ENCODE peak calls at places on chromosomes 12 and 14, in ten cellular contexts. K, V, F, M, W, S, U, B, J and Y are unnamed samples.
A peak's percentile ranks its signal among the peaks of the same experiment; 100 is the strongest.

GRCh38 chr12:29609431-29610215 is 112.1 kb upstream of the OVCH1 start:
- DNase-seq in J (no peak), S (no peak), B (no peak), U (no peak), M (no peak), W (no peak), F (no peak), V (no peak), K (no peak), Y (no peak)

GRCh38 chr12:14471497-14471896 is 96.2 kb downstream of the PLBD1 start:
- DNase-seq in M (no peak), U (no peak), W (no peak), B (no peak), F (no peak), V (no peak), S (no peak), J (no peak), K (no peak), Y (no peak)

GRCh38 chr12:24838531-24838950 is 110.4 kb downstream of the BCAT1 start:
- DNase-seq in M (no peak), B (no peak), S (peak; percentile 91), J (peak; percentile 91), F (no peak), U (peak; percentile 83), W (peak; percentile 42), K (peak; percentile 84), V (no peak), Y (no peak)

GRCh38 chr14:58733451-58734208 is 95.9 kb downstream of the DACT1 start:
- DNase-seq in J (peak; percentile 40), M (no peak), K (peak; percentile 25), S (no peak), F (no peak), U (no peak), V (no peak), W (no peak), B (no peak), Y (no peak)

GRCh38 chr12:100706029-100706428 is 88.5 kb upstream of the ANO4 start:
- DNase-seq in M (no peak), U (peak; percentile 78), J (no peak), V (no peak), K (no peak), W (no peak), S (peak; percentile 75), F (no peak), B (no peak), Y (no peak)

GRCh38 chr12:56716933-56717880 is 7.9 kb downstream of the NACA start:
- DNase-seq in B (no peak), S (no peak), F (no peak), W (no peak), K (no peak), M (no peak), V (no peak), J (no peak), U (no peak), Y (no peak)

GRCh38 chr12:42140901-42141300 is 3.8 kb downstream of the GXYLT1 start:
- DNase-seq in W (no peak), B (no peak), F (no peak), S (peak; percentile 57), K (no peak), V (no peak), M (no peak), J (no peak), U (peak; percentile 45), Y (no peak)

GRCh38 chr12:91178139-91178561 is 4.5 kb downstream of the DCN start:
- DNase-seq in M (no peak), U (peak; percentile 68), W (no peak), J (no peak), B (no peak), K (no peak), S (peak; percentile 63), F (no peak), V (no peak), Y (no peak)

GRCh38 chr14:53921027-53921426 is 35.6 kb downstream of the BMP4 start:
- DNase-seq in K (no peak), M (no peak), U (no peak), V (no peak), S (no peak), J (no peak), B (no peak), F (no peak), W (no peak), Y (no peak)

GRCh38 chr12:112822056-112822455 is 30.5 kb downstream of the RPH3A start:
- DNase-seq in S (no peak), W (peak; percentile 67), J (no peak), M (peak; percentile 29), B (peak; percentile 30), V (no peak), K (no peak), U (no peak), F (no peak), Y (no peak)

DNA sequence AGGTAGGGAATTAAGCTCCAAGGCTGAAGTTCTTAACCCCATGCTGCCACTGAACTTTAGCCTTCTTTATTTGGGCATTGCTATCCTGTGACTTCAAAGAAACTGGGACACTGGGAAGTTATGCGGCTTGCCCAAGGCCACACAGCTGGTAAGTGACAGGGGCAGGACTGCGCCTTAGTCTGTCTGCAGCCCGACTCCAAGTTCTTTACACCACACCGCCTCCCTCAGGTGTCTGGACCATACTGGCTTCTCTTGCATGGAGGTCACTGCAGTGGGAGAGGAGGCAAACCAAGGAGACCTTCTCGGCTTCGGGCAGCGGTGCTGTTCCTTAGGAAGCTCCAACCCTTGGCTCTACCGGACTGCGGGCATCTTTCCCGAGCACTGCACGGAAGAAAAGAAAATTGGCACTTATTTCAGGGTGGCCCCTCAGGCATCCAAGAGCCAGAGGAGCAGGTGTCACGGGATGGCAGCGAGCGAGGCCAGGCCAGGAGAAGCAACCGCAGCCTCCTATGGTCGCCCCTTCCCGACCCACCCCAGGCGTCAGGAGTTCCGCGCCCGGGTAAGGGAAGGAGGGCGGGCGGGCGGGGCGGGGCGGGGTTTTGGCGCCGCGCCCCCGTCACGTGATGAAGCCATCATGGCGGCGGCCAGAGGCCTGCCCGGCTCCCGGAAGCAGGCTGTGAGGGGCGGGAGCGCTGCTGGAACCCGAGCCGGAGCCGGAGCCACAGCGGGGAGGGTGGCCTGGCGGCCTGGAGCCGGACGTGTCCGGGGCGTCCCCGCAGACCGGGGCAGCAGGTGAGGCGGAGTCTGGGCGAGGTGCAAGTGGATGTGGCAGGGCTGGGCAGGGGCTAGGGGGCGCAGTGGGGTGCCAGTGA is 16.4 kb upstream of the ESPL1 start:
- DNase-seq in W (peak; percentile 97), B (peak; percentile 95), J (peak; percentile 85), S (peak; percentile 89), M (peak; percentile 86), U (peak; percentile 74), V (peak; percentile 28), K (peak; percentile 24), F (peak; percentile 76), Y (peak; percentile 92)
- TF ChIP-seq CTCF in W (peak; percentile 59), B (peak; percentile 55), J (peak; percentile 39), S (peak; percentile 42), M (no peak), U (peak; percentile 45), V (peak; percentile 40), K (peak; percentile 52), F (no peak), Y (peak; percentile 77)

GRCh38 chr14:104730504-104730903 is 6.5 kb downstream of the ADSS1 start:
- DNase-seq in J (no peak), U (no peak), M (no peak), B (no peak), W (no peak), F (no peak), K (no peak), V (no peak), S (no peak), Y (no peak)

GRCh38 chr14:104729835-104730181 is 5.8 kb downstream of the ADSS1 start:
- DNase-seq in F (no peak), S (no peak), K (no peak), B (no peak), M (no peak), V (no peak), U (no peak), W (no peak), J (no peak), Y (no peak)

GRCh38 chr14:104732355-104732804 is 8.4 kb downstream of the ADSS1 start:
- DNase-seq in F (no peak), W (no peak), U (no peak), S (no peak), V (no peak), J (no peak), K (no peak), M (no peak), B (no peak), Y (no peak)

GRCh38 chr14:104731925-104732294 is 7.9 kb downstream of the ADSS1 start:
- DNase-seq in J (no peak), K (no peak), M (no peak), W (no peak), S (no peak), U (no peak), V (no peak), F (no peak), B (no peak), Y (no peak)

DNA sequence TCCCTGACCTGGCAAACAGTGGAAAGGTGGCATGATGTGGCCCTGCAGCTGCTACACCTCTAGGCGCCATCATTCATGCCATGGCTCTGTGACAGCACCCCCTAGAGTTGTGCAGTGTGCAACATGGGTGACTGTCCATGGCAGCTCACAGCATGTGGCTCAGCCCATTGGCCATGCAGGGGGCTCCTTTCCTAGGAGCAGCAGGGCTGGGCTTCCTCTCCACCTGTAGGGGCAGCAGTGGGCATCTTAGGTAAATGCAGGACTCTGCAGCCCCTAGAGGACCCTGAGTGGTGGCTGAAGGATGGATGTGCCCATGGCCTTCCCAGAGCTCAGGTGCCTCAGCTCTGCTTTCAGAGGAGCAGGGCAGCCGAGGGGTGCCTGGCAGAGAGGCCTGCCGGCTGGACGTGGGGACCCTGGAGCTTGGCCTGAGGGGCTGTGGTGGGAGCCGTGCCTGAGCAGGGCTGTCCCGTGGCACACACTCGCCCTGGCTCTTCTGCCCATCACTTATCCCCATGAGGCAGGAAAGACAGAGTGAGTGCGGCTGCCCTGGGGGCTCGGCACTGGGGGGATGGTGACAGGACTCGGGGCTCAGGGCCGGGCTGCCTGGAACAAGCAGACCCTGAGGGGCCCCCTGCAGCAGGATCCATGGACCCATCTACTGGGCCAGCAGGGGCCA is 7.4 kb downstream of the ADSS1 start:
- DNase-seq in F (no peak), U (no peak), M (peak; percentile 54), W (peak; percentile 75), K (no peak), J (no peak), S (no peak), V (no peak), B (peak; percentile 76), Y (peak; percentile 71)
- TF ChIP-seq CTCF in F (peak; percentile 15), U (peak; percentile 55), M (peak; percentile 41), W (peak; percentile 46), K (peak; percentile 40), J (peak; percentile 31), S (peak; percentile 54), V (no peak), B (peak; percentile 74), Y (peak; percentile 72)

GRCh38 chr14:79543966-79544365 is 667.3 kb downstream of the DIO2 start:
- DNase-seq in U (peak; percentile 82), K (no peak), J (peak; percentile 31), M (peak; percentile 38), W (peak; percentile 1), S (peak; percentile 44), B (peak; percentile 47), F (peak; percentile 31), V (no peak), Y (peak; percentile 22)
- TF ChIP-seq CTCF in U (peak; percentile 69), K (peak; percentile 13), J (peak; percentile 31), M (peak; percentile 71), W (peak; percentile 79), S (peak; percentile 48), B (peak; percentile 95), F (peak; percentile 93), V (no peak), Y (peak; percentile 33)

DNA sequence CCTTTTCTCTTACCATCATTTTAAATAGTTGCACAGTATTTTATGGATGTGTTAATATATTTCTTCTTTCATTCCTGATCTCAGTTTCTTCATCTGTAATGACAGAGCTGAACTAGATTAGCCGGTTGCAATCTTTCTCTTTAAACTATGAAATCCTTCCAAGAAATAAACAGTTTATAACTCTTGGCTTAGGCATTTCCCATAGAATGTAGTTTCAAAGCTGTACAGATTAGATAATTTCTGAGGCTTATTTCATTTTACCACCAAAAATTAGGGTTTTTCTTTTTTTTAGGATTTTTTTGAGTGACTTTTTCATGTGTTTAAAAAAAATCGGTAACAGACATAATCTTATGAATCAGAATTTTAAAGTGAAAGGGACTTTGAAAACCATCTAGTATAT is 144.0 kb downstream of the RAD51B start:
- DNase-seq in S (no peak), F (no peak), V (no peak), K (no peak), W (no peak), B (no peak), J (no peak), U (no peak), M (no peak), Y (no peak)
- TF ChIP-seq CTCF in S (no peak), F (no peak), V (no peak), K (no peak), W (no peak), B (no peak), J (no peak), U (no peak), M (no peak), Y (no peak)